ENCODE peak calls at places on chromosomes 4 and X, in ten cellular contexts. T, U, I, X, L, Y, C, A, Z and O are unnamed samples.

GRCh38 chr4:52659722-52660261 is 691 bp upstream of the USP46 start:
- DNase-seq in T (peak; percentile 60), L (peak; percentile 20), Y (no peak), X (peak; percentile 70), A (peak; percentile 35), U (no peak), Z (no peak), I (peak; percentile 74), C (peak; percentile 26), O (peak; percentile 64)

GRCh38 chr4:156578713-156579112 is 392.9 kb downstream of the PDGFC start:
- DNase-seq in T (no peak), U (no peak), L (no peak), I (no peak), A (peak; percentile 16), C (no peak), Z (peak; percentile 12), Y (no peak), X (no peak), O (no peak)

GRCh38 chrX:110671068-110671803 is 124.4 kb downstream of the CHRDL1 start:
- DNase-seq in Y (peak; percentile 39), T (no peak), C (no peak), I (no peak), L (no peak), X (no peak), U (no peak), Z (no peak), A (no peak), O (peak; percentile 13)

GRCh38 chr4:140305053-140305452 is 68.4 kb upstream of the SCOC start:
- DNase-seq in Y (no peak), X (no peak), T (no peak), I (peak; percentile 14), Z (no peak), C (no peak), U (no peak), L (no peak), A (peak; percentile 42), O (no peak)

GRCh38 chr4:59960143-59960542 is 1240.0 kb upstream of the ADGRL3 start:
- DNase-seq in A (no peak), Z (no peak), I (no peak), X (no peak), Y (no peak), L (no peak), T (no peak), U (no peak), C (no peak), O (no peak)

GRCh38 chrX:129779747-129780146 is at the start of gene SASH3:
- DNase-seq in Y (peak; percentile 92), L (no peak), U (no peak), T (no peak), C (peak; percentile 86), I (no peak), A (no peak), X (no peak), Z (peak; percentile 84), O (no peak)

GRCh38 chrX:129783176-129783776 is 3.5 kb downstream of the SASH3 start:
- DNase-seq in T (no peak), Y (no peak), X (no peak), U (no peak), Z (no peak), I (no peak), L (no peak), A (no peak), C (no peak), O (no peak)

GRCh38 chr4:161197912-161198311 is 965.9 kb downstream of the FSTL5 start:
- DNase-seq in Z (no peak), U (no peak), X (no peak), I (no peak), A (no peak), C (no peak), T (peak; percentile 82), Y (no peak), L (no peak), O (no peak)

GRCh38 chrX:49155243-49155899 is 7.2 kb upstream of the MAGIX start:
- DNase-seq in A (peak; percentile 70), U (peak; percentile 62), X (no peak), T (peak; percentile 92), C (peak; percentile 72), L (peak; percentile 37), Z (peak; percentile 85), I (peak; percentile 62), Y (peak; percentile 21), O (peak; percentile 79)

DNA sequence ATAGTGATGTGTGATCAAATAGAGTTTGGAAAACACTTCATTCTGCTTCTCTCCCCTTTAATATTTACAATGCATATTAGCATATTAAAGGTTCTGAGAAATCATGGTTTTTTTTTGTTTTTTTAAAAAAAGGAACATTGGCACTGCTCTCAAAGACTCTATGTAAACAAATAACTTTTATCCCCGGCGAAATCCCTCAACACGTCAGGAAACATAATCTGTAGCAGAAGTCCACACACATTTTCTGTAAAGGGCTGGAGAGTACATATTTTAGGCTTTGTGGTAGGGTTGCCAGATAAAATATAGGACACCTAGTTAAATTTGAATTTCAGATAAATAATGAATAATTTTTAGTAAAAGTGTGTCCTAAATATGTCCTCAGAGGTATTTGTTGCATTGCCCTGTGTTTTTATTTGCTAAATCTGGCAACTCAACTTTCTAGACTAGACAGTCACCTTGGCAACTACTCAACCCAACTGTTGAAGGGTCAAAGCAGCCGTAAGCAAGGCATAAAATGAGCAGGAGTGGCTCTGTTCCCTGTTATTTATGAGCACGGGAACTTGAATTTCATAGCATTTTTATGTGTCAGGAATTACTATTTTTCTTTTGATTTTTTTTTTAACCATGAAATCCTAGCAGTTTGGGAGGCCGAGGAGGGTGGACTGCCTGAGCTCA is 8.5 kb downstream of the SPATA4 start:
- DNase-seq in Z (no peak), X (no peak), A (no peak), T (no peak), Y (no peak), L (no peak), I (no peak), C (no peak), U (no peak), O (no peak)
- H3K4me3 ChIP-seq in Z (no peak overlapping the region), X (no peak overlapping the region), A (no peak overlapping the region), T (peak overlapping the region; percentile 9), Y (no peak overlapping the region), L (no peak overlapping the region), I (no peak overlapping the region), C (no peak overlapping the region), U (peak overlapping the region; percentile 12), O (no peak overlapping the region)

GRCh38 chrX:103151799-103152198 is 58.9 kb upstream of the NXF3 start:
- DNase-seq in I (no peak), C (no peak), A (peak; percentile 69), X (no peak), U (no peak), L (no peak), T (no peak), Y (no peak), Z (no peak), O (peak; percentile 30)
- H2AFZ ChIP-seq in I (no peak overlapping the region), C (no peak overlapping the region), A (peak overlapping the region; percentile 21), X (no peak overlapping the region), U (peak overlapping the region; percentile 1), L (no peak overlapping the region), T (no peak overlapping the region), Y (no peak overlapping the region), Z (no peak overlapping the region), O (peak overlapping the region; percentile 50)

DNA sequence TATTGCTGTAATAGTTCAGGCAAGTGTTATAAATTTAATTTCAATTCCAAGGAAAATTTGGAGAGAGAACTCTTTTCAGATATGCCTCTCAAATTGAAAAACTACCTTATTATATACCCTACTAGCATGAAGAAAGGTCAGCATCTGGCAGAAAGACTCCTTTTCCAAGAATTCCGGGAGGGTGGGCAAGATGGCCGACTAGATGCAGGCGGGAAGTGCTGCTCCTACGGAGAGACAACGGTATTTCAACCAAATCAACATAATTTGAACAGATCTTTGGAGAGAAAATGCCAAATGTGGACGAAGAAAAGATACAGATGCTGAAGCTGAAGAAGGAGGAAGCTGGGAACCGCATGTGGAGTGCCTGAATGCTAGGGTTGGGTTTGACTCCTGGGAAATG is 53.8 kb upstream of the INTU start:
- DNase-seq in A (no peak), T (no peak), X (no peak), L (no peak), U (no peak), I (no peak), Y (no peak), C (no peak), Z (no peak), O (no peak)
- H3K9me2 ChIP-seq in A (no peaks in the 10 kb centered on the region), T (peaks cover 4% of the 10 kb centered on the region), X (no peaks in the 10 kb centered on the region), L (no peaks in the 10 kb centered on the region), U (no peaks in the 10 kb centered on the region), I (no peaks in the 10 kb centered on the region), Y (no peaks in the 10 kb centered on the region), C (no peaks in the 10 kb centered on the region), Z (no peaks in the 10 kb centered on the region), O (no peaks in the 10 kb centered on the region)

GRCh38 chr4:128454281-128455075 is 166.9 kb upstream of the PGRMC2 start:
- DNase-seq in I (peak; percentile 93), U (peak; percentile 75), Z (peak; percentile 99), A (peak; percentile 87), X (peak; percentile 79), L (peak; percentile 78), Y (peak; percentile 83), T (peak; percentile 95), C (peak; percentile 70), O (peak; percentile 97)
- H3K4me3 ChIP-seq in I (no peak overlapping the region), U (no peak overlapping the region), Z (peak overlapping the region; percentile 40), A (peak overlapping the region; percentile 30), X (no peak overlapping the region), L (no peak overlapping the region), Y (no peak overlapping the region), T (no peak overlapping the region), C (no peak overlapping the region), O (peak overlapping the region; percentile 49)

GRCh38 chr4:149836546-149836945 is 20.9 kb upstream of the IQCM start:
- DNase-seq in U (no peak), X (no peak), A (no peak), Z (no peak), L (no peak), Y (no peak), I (no peak), T (no peak), C (no peak), O (peak; percentile 54)
- H2AFZ ChIP-seq in U (no peak overlapping the region), X (peak overlapping the region; percentile 21), A (no peak overlapping the region), Z (no peak overlapping the region), L (no peak overlapping the region), Y (no peak overlapping the region), I (no peak overlapping the region), T (peak overlapping the region; percentile 57), C (no peak overlapping the region), O (peak overlapping the region; percentile 42)

GRCh38 chr4:68445111-68445510 is 2.2 kb upstream of the TMPRSS11E start:
- DNase-seq in Z (no peak), Y (no peak), U (no peak), A (no peak), I (no peak), T (no peak), X (no peak), L (no peak), C (no peak), O (no peak)
- H3K9me2 ChIP-seq in Z (no peaks in the 10 kb centered on the region), Y (no peaks in the 10 kb centered on the region), U (no peaks in the 10 kb centered on the region), A (no peaks in the 10 kb centered on the region), I (no peaks in the 10 kb centered on the region), T (no peaks in the 10 kb centered on the region), X (no peaks in the 10 kb centered on the region), L (no peaks in the 10 kb centered on the region), C (no peaks in the 10 kb centered on the region), O (no peaks in the 10 kb centered on the region)